ENCODE peak calls at places on chromosomes 4 and X, in four cellular contexts. X is K562, A is GM12878, T is HepG2. K is an unnamed sample.

GRCh38 chrX:117196481-117196880 is 733.7 kb upstream of the CT83 start:
- DNase-seq in T (no peak), X (no peak), A (no peak), K (no peak)

GRCh38 chrX:63657821-63658220 is 127.2 kb downstream of the ARHGEF9 start:
- DNase-seq in X (no peak), T (no peak), A (no peak), K (no peak)

GRCh38 chrX:24528605-24529004 is 63.5 kb downstream of the PDK3 start:
- DNase-seq in T (no peak), X (no peak), A (no peak), K (no peak)

GRCh38 chrX:24877854-24878650 is 137.7 kb downstream of the ARX start:
- DNase-seq in X (no peak), A (no peak), T (peak), K (no peak)

GRCh38 chr4:149291463-149291862 is 524.2 kb downstream of the IQCM start:
- DNase-seq in T (no peak), X (no peak), A (no peak), K (no peak)

GRCh38 chr4:77025643-77026321 is 50.0 kb downstream of the CCNI start:
- DNase-seq in A (peak), T (no peak), X (no peak), K (no peak)

GRCh38 chr4:14695411-14695810 is 306.9 kb upstream of the CPEB2 start:
- DNase-seq in X (no peak), T (no peak), A (no peak), K (no peak)

GRCh38 chr4:189838821-189839497 is 101.7 kb upstream of the FRG1 start:
- DNase-seq in A (no peak), X (peak), T (no peak), K (no peak)

GRCh38 chrX:153592966-153593688 is 5.8 kb downstream of the CCNQ start:
- DNase-seq in A (no peak), X (no peak), T (no peak), K (no peak)

GRCh38 chr4:164761233-164761632 is 7.3 kb downstream of the SMIM31 start:
- DNase-seq in A (no peak), X (no peak), T (no peak), K (no peak)

GRCh38 chr4:173040200-173040599 is 128.4 kb upstream of the GALNT7 start:
- DNase-seq in A (no peak), X (no peak), T (no peak), K (no peak)

GRCh38 chrX:45749375-45749774 is 548.7 kb upstream of the DIPK2B start:
- DNase-seq in X (no peak), T (no peak), A (no peak), K (no peak)

GRCh38 chrX:45750639-45751038 is 550.0 kb upstream of the DIPK2B start:
- DNase-seq in X (no peak), A (no peak), T (no peak), K (no peak)

GRCh38 chrX:45751156-45751555 is 550.5 kb upstream of the DIPK2B start:
- DNase-seq in A (no peak), T (no peak), X (no peak), K (no peak)

GRCh38 chrX:45747905-45748304 is 547.2 kb upstream of the DIPK2B start:
- DNase-seq in T (no peak), A (no peak), X (no peak), K (no peak)

GRCh38 chrX:45748443-45748842 is 547.8 kb upstream of the DIPK2B start:
- DNase-seq in T (no peak), A (no peak), X (no peak), K (no peak)
- TF ChIP-seq TARDBP in T (no peak), A (no peak), X (no peak), K (no peak)

GRCh38 chrX:57156397-57157049 is 19.3 kb upstream of the SPIN2A start:
- DNase-seq in X (peak), T (peak), A (no peak), K (peak)
- TF ChIP-seq SP1 in X (no peak), T (no peak), A (no peak), K (no peak)

DNA sequence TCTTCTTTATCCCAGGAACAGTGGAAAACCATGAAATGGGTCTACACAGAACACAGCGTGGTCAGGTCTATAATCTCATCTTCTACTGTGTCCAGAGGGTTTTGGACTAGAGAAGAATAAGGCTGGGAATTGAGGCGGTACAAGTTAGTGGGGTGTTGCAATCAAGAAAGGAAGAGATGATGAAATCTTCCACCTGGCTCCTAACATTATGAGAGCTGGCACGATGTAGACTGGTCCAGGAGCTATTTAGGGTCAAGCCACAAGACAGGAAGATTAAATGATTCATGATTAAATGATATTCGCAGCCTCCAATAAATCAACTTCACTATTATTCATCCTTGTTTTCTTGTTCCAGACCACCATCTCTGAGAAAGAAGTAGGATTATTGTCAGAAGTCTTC is 88.0 kb downstream of the ARSF start:
- DNase-seq in X (no peak), A (no peak), T (no peak), K (no peak)
- TF ChIP-seq TARDBP in X (no peak), A (no peak), T (no peak), K (no peak)

GRCh38 chr4:186404562-186405134 is 138.7 kb downstream of the F11 start:
- DNase-seq in X (no peak), A (no peak), T (no peak), K (no peak)

GRCh38 chr4:186405957-186406356 is 140.0 kb downstream of the F11 start:
- DNase-seq in A (no peak), X (no peak), T (no peak), K (no peak)

GRCh38 chr4:186400676-186401075 is 134.7 kb downstream of the F11 start:
- DNase-seq in X (no peak), T (no peak), A (no peak), K (no peak)
- TF ChIP-seq SP1 in X (no peak), T (no peak), A (no peak), K (no peak)

DNA sequence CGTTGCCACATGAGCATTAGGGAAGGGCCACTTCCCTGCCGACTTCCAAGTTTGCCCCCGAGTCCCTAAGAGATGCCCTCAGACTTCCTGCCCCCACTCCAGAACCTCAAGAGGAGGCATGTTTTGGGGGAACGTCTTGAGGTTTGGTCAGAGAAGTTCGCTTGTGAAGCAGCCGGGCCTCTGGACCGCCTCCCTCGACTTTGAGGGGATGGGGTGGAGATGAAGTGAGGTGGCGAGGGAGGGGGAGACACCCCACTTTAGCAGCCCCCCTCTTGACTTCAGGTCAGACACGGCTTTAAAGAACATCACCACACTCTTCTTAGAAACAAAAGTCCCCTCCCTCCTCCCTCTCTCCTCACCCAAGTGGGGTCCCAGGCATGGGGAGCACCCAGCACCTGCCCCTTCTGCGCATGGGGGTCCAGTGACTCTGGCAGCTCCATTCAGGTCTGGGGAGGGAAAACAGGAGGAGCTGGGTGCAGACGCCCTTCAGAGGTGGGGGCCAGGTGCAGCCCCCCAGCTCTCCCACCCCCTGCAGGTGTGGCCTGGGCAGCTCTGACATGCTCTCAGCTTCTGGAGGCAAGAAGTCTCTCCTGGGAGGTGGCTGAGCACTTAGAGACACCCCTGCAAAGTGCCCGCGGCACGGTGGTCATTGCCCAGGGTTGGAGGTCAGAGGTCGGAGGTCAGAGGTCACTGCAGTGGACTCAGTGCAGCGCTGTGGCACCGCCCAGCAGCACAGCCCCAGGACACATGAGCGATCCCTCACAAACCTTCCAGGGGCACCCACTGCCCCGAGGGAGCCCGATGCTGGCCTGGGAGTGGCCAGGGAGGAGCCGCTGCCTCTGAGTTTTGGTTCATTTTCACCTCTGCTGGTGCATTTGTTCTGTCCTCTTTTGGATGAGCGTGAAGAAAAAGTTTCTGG is 108.8 kb downstream of the CPZ start:
- DNase-seq in T (no peak), X (no peak), A (no peak), K (no peak)
- TF ChIP-seq TARDBP in T (no peak), X (no peak), A (no peak), K (no peak)

GRCh38 chrX:111116666-111117065 is 20.7 kb downstream of the PAK3 start:
- DNase-seq in A (no peak), T (no peak), X (no peak), K (no peak)

GRCh38 chrX:111123125-111123524 is 27.1 kb downstream of the PAK3 start:
- DNase-seq in T (no peak), X (no peak), A (no peak), K (no peak)

GRCh38 chrX:111123606-111124179 is 27.7 kb downstream of the PAK3 start:
- DNase-seq in X (no peak), A (no peak), T (no peak), K (no peak)

GRCh38 chrX:111114806-111115205 is 18.8 kb downstream of the PAK3 start:
- DNase-seq in X (no peak), T (no peak), A (no peak), K (no peak)

GRCh38 chrX:111119341-111119740 is 23.4 kb downstream of the PAK3 start:
- DNase-seq in T (no peak), A (no peak), X (no peak), K (no peak)
- TF ChIP-seq SP1 in T (no peak), A (no peak), X (no peak), K (no peak)

DNA sequence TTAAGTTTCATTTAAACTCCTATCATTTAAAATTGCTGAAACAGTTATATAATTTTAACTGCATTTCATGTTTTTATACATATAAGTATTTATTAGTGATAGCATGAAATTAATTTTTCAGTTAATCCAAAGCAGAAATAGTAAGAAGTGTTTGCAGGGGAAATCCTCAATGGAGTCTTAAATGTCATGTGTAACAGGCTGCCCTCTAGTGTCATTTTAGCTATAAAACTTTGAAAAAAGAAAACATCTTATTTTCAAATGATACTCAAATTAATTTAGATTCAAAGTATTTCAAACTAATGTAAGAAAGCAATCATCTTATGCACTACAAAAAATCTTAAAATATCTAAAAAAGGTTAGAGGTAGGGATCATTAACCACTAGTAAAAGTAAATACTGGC is 27.1 kb downstream of the TAPT1 start:
- DNase-seq in T (peak), A (no peak), X (no peak), K (no peak)
- TF ChIP-seq TARDBP in T (no peak), A (no peak), X (no peak), K (no peak)

DNA sequence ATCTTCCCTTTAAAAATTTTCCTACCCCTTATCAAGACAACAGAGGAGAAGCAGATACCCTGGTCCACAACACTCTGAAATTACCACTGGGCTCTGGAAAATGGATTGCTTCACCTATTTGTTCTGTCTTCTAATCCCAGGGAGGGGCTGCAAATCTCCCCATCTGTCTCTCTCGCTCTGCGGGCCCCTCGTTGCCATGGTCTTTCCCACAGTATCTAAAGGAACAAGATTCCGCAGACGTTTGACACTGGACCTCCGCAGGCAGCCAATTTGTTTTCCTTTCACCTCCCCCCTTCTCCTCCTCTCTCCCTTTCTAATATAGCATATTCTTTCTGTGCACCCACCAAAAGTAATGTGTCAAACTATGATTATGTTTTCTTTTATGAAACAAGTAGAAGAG is 80.8 kb downstream of the MGST2 start:
- DNase-seq in A (no peak), X (no peak), T (no peak), K (no peak)
- TF ChIP-seq SP1 in A (no peak), X (no peak), T (no peak), K (no peak)

GRCh38 chr4:78778530-78778929 is 2.4 kb downstream of the BMP2K start:
- DNase-seq in A (no peak), X (no peak), T (no peak), K (no peak)

GRCh38 chr4:78776031-78776728 is at the start of gene BMP2K:
- DNase-seq in T (peak), A (no peak), X (peak), K (peak)

GRCh38 chr4:78775278-78776030 is 696 bp upstream of the BMP2K start:
- DNase-seq in T (peak), X (peak), A (no peak), K (peak)

GRCh38 chr4:78777556-78777900 is 1.4 kb downstream of the BMP2K start:
- DNase-seq in X (no peak), T (no peak), A (no peak), K (no peak)

GRCh38 chr4:78776729-78777555 is 792 bp downstream of the BMP2K start:
- DNase-seq in A (no peak), T (peak), X (peak), K (peak)
- TF ChIP-seq TARDBP in A (no peak), T (no peak), X (no peak), K (no peak)

K was measured in HEK293T.